ENCODE peak calls at places on chromosomes 11 and 22, in five cellular contexts. Y is AG09319, T is GM13976, J is prostate gland, U is NCI-H1105. P is an unnamed sample.

GRCh38 chr11:72702842-72703241 is 28.6 kb upstream of the PDE2A start:
- DNase-seq in Y (no peak), T (no peak), J (no peak), U (no peak), P (no peak)

GRCh38 chr11:77202941-77203900 is 75.2 kb downstream of the MYO7A start:
- DNase-seq in Y (no peak), T (no peak), J (no peak), U (no peak), P (no peak)

GRCh38 chr11:75072582-75072981 is 24.1 kb downstream of the OR2AT4 start:
- DNase-seq in Y (no peak), T (no peak), J (no peak), U (no peak), P (no peak)

GRCh38 chr22:35352214-35353111 is 28.4 kb upstream of the HMOX1 start:
- DNase-seq in Y (no peak), T (peak), J (no peak), U (no peak), P (no peak)

GRCh38 chr11:75344761-75345454 is 6.6 kb downstream of the ARRB1 start:
- DNase-seq in Y (no peak), T (no peak), J (no peak), U (no peak), P (no peak)

GRCh38 chr11:119056397-119056999 is 507 bp downstream of the HYOU1 start:
- DNase-seq in Y (no peak), T (peak), J (no peak), U (no peak), P (no peak)

GRCh38 chr11:118533769-118534729 is 3.1 kb downstream of the TMEM25 start:
- DNase-seq in Y (no peak), T (no peak), J (no peak), U (no peak), P (no peak)

GRCh38 chr11:63839508-63840355 is 822 bp downstream of the MARK2 start:
- DNase-seq in Y (no peak), T (peak), J (peak), U (no peak), P (no peak)

GRCh38 chr11:133041928-133042890 is 490.1 kb downstream of the OPCML start:
- DNase-seq in Y (no peak), T (no peak), J (no peak), U (peak), P (no peak)

GRCh38 chr11:2837651-2838050 is 47.9 kb downstream of the CDKN1C start:
- DNase-seq in Y (no peak), T (no peak), J (no peak), U (no peak), P (no peak)

GRCh38 chr22:36948273-36949055 is 35.0 kb downstream of the CSF2RB start:
- DNase-seq in Y (no peak), T (no peak), J (no peak), U (no peak), P (no peak)

GRCh38 chr11:132125855-132126841 is 755.7 kb downstream of the NTM start:
- DNase-seq in Y (no peak), T (peak), J (no peak), U (peak), P (no peak)

GRCh38 chr22:29266564-29267461 is 968 bp downstream of the RHBDD3 start:
- DNase-seq in Y (no peak), T (no peak), J (no peak), U (no peak), P (no peak)

GRCh38 chr11:97445561-97445960 is 1055.7 kb downstream of the JRKL start:
- DNase-seq in Y (no peak), T (no peak), J (no peak), U (no peak), P (no peak)

GRCh38 chr22:42848941-42849340 is 8.1 kb downstream of the ARFGAP3 start:
- DNase-seq in Y (no peak), T (no peak), J (no peak), U (no peak), P (no peak)

GRCh38 chr11:123212406-123212805 is 17.4 kb upstream of the CLMP start:
- DNase-seq in Y (no peak), T (no peak), J (no peak), U (no peak), P (no peak)

GRCh38 chr11:134131628-134132244 is 62.9 kb downstream of the JAM3 start:
- DNase-seq in Y (no peak), T (no peak), J (no peak), U (no peak), P (no peak)

GRCh38 chr11:94910779-94911178 is 62.6 kb downstream of the CWC15 start:
- DNase-seq in Y (peak), T (no peak), J (no peak), U (no peak), P (no peak)

GRCh38 chr11:122108192-122108799 is 7.7 kb downstream of the BLID start:
- DNase-seq in Y (no peak), T (peak), J (no peak), U (peak), P (no peak)

GRCh38 chr11:126608626-126609010 is 253.1 kb downstream of the ST3GAL4 start:
- DNase-seq in Y (no peak), T (no peak), J (no peak), U (no peak), P (no peak)

GRCh38 chr22:25514436-25514835 is 50.0 kb upstream of the GRK3 start:
- DNase-seq in Y (peak), T (no peak), J (no peak), U (no peak), P (no peak)

GRCh38 chr11:37450613-37451012 is 852.6 kb upstream of the RAG2 start:
- DNase-seq in Y (no peak), T (no peak), J (no peak), U (no peak), P (no peak)

GRCh38 chr11:13826505-13827278 is 135.8 kb upstream of the SPON1 start:
- DNase-seq in Y (no peak), T (no peak), J (no peak), U (no peak), P (no peak)

GRCh38 chr11:36211735-36212430 is 77.3 kb downstream of the COMMD9 start:
- DNase-seq in Y (no peak), T (no peak), J (no peak), U (no peak), P (no peak)

GRCh38 chr11:131522851-131523250 is 152.4 kb downstream of the NTM start:
- DNase-seq in Y (no peak), T (no peak), J (no peak), U (no peak), P (no peak)

GRCh38 chr11:17352925-17353227 is 1.3 kb downstream of the NCR3LG1 start:
- DNase-seq in Y (no peak), T (no peak), J (peak), U (no peak), P (no peak)

GRCh38 chr11:26901162-26901561 is 92.8 kb upstream of the FIBIN start:
- DNase-seq in Y (peak), T (no peak), J (peak), U (no peak), P (peak)

GRCh38 chr22:19169002-19169946 is 9.3 kb downstream of the SLC25A1 start:
- DNase-seq in Y (no peak), T (no peak), J (no peak), U (no peak), P (peak)

GRCh38 chr11:133901999-133902398 is 54.8 kb downstream of the IGSF9B start:
- DNase-seq in Y (no peak), T (no peak), J (no peak), U (no peak), P (no peak)

P was measured in retinal pigment epithelial cell.